ENCODE peak calls at places on chromosomes 16 and 17, in six cellular contexts. S, Z, L, V, I and H are unnamed samples.
A peak's percentile ranks its signal among the peaks of the same experiment; 100 is the strongest.

GRCh38 chr16:24853830-24854229 is 8.1 kb downstream of the SLC5A11 start:
- DNase-seq in I (no peak), L (peak; percentile 70), S (peak; percentile 71), V (no peak), Z (no peak), H (peak; percentile 32)

GRCh38 chr17:19660219-19660870 is 11.8 kb downstream of the ALDH3A2 start:
- DNase-seq in Z (no peak), L (no peak), S (no peak), I (no peak), V (no peak), H (no peak)

GRCh38 chr17:48384164-48384563 is 45.9 kb downstream of the SKAP1 start:
- DNase-seq in L (no peak), Z (no peak), S (no peak), I (no peak), V (no peak), H (no peak)

GRCh38 chr17:66185842-66186241 is 6.1 kb downstream of the CEP112 start:
- DNase-seq in S (no peak), Z (no peak), I (no peak), L (no peak), V (no peak), H (no peak)

GRCh38 chr17:17109896-17110295 is 67.6 kb downstream of the MPRIP start:
- DNase-seq in L (no peak), I (no peak), V (no peak), S (no peak), Z (peak; percentile 87), H (no peak)

GRCh38 chr17:50062323-50063243 is 6.7 kb downstream of the ITGA3 start:
- DNase-seq in S (peak; percentile 65), L (peak; percentile 98), Z (peak; percentile 54), I (peak; percentile 99), V (no peak), H (peak; percentile 99)

GRCh38 chr17:4017377-4017776 is 53.1 kb upstream of the ATP2A3 start:
- DNase-seq in Z (no peak), V (no peak), S (no peak), I (no peak), L (no peak), H (no peak)

GRCh38 chr17:1470774-1471462 is 14.9 kb upstream of the CRK start:
- DNase-seq in S (no peak), Z (no peak), L (no peak), V (no peak), I (no peak), H (no peak)

GRCh38 chr17:18229254-18229653 is 3.8 kb downstream of the LLGL1 start:
- DNase-seq in L (no peak), I (no peak), Z (no peak), S (no peak), V (no peak), H (no peak)

GRCh38 chr17:7744416-7744815 is 26.9 kb downstream of the DNAH2 start:
- DNase-seq in I (no peak), V (no peak), L (no peak), Z (no peak), S (no peak), H (no peak)

GRCh38 chr17:1203111-1203966 is 23.6 kb upstream of the ABR start:
- DNase-seq in L (peak; percentile 71), Z (peak; percentile 90), V (peak; percentile 79), I (no peak), S (peak; percentile 73), H (peak; percentile 37)

GRCh38 chr16:19179890-19180490 is 11.9 kb downstream of the SYT17 start:
- DNase-seq in S (no peak), V (peak; percentile 61), L (peak; percentile 65), Z (peak; percentile 83), I (no peak), H (peak; percentile 55)